ENCODE peak calls at places on chromosomes 7 and 10, in six cellular contexts. S, V, F, Q, Z and T are unnamed samples. For H3K4me1 and H3K79me2, the result is how much of the 10 kb centered on the place peaks cover.

GRCh38 chr10:85646312-85646711 is 720.3 kb downstream of the GRID1 start:
- DNase-seq in S (peak), V (no peak), F (no peak), Q (no peak), Z (peak), T (no peak)

GRCh38 chr10:37035853-37036252 is 89.5 kb upstream of the ANKRD30A start:
- DNase-seq in S (no peak), V (no peak), F (no peak), Q (no peak), Z (no peak), T (no peak)

GRCh38 chr10:43250625-43250924 is 16.3 kb downstream of the RASGEF1A start:
- DNase-seq in S (no peak), V (no peak), F (no peak), Q (no peak), Z (no peak), T (no peak)

GRCh38 chr7:105387621-105388372 is 924 bp downstream of the SRPK2 start:
- DNase-seq in S (peak), V (peak), F (peak), Q (no peak), Z (peak), T (peak)

GRCh38 chr10:131085586-131085860 is 226.0 kb downstream of the TCERG1L start:
- DNase-seq in S (no peak), V (no peak), F (no peak), Q (no peak), Z (no peak), T (no peak)

GRCh38 chr10:131858118-131858515 is 42.7 kb upstream of the PPP2R2D start:
- DNase-seq in S (no peak), V (peak), F (no peak), Q (no peak), Z (no peak), T (peak)

GRCh38 chr7:70383947-70384475 is 747.9 kb upstream of the GALNT17 start:
- DNase-seq in S (no peak), V (no peak), F (no peak), Q (no peak), Z (no peak), T (no peak)

GRCh38 chr7:44912775-44913347 is 27.5 kb upstream of the PURB start:
- DNase-seq in S (peak), V (peak), F (no peak), Q (no peak), Z (no peak), T (peak)

GRCh38 chr7:96629884-96630283 is 79.8 kb downstream of the SEM1 start:
- DNase-seq in S (no peak), V (no peak), F (no peak), Q (no peak), Z (no peak), T (no peak)

GRCh38 chr7:727806-728460 is 852 bp upstream of the PRKAR1B start:
- DNase-seq in S (no peak), V (peak), F (no peak), Q (peak), Z (peak), T (no peak)

GRCh38 chr7:41659539-41659938 is 43.4 kb downstream of the INHBA start:
- DNase-seq in S (no peak), V (no peak), F (no peak), Q (no peak), Z (no peak), T (no peak)

GRCh38 chr10:93150289-93150688 is 76.6 kb downstream of the CYP26A1 start:
- DNase-seq in S (peak), V (no peak), F (peak), Q (no peak), Z (peak), T (no peak)

GRCh38 chr10:133294189-133294588 is 14.5 kb downstream of the TUBGCP2 start:
- DNase-seq in S (no peak), V (no peak), F (no peak), Q (no peak), Z (no peak), T (no peak)

GRCh38 chr7:92973964-92974363 is 137.6 kb upstream of the CDK6 start:
- DNase-seq in S (peak), V (no peak), F (no peak), Q (no peak), Z (peak), T (no peak)

GRCh38 chr10:126843299-126843934 is 61.8 kb upstream of the DOCK1 start:
- DNase-seq in S (no peak), V (no peak), F (no peak), Q (no peak), Z (no peak), T (no peak)

GRCh38 chr7:41311301-41311700 is 391.6 kb downstream of the INHBA start:
- DNase-seq in S (no peak), V (no peak), F (no peak), Q (no peak), Z (no peak), T (no peak)

GRCh38 chr10:12419279-12419847 is 70.0 kb downstream of the CAMK1D start:
- DNase-seq in S (peak), V (no peak), F (no peak), Q (no peak), Z (peak), T (no peak)

GRCh38 chr7:105876964-105877601 is 684 bp upstream of the ATXN7L1 start:
- DNase-seq in S (peak), V (peak), F (no peak), Q (peak), Z (peak), T (peak)

GRCh38 chr10:33808475-33808874 is 474.0 kb upstream of the NRP1 start:
- DNase-seq in S (no peak), V (no peak), F (no peak), Q (no peak), Z (peak), T (no peak)

GRCh38 chr10:101617102-101617823 is 29.1 kb downstream of the DPCD start:
- DNase-seq in S (no peak), V (peak), F (no peak), Q (peak), Z (no peak), T (no peak)

GRCh38 chr7:14252458-14252857 is 263.0 kb upstream of the ETV1 start:
- DNase-seq in S (no peak), V (no peak), F (no peak), Q (no peak), Z (no peak), T (no peak)

GRCh38 chr10:70779685-70780369 is 5.3 kb downstream of the TBATA start:
- DNase-seq in S (no peak), V (peak), F (no peak), Q (peak), Z (no peak), T (no peak)

GRCh38 chr7:99557940-99558305 is 519 bp upstream of the ZNF655 start:
- DNase-seq in S (no peak), V (no peak), F (no peak), Q (no peak), Z (no peak), T (no peak)

GRCh38 chr10:112973805-112974204 is 23.8 kb downstream of the TCF7L2 start:
- DNase-seq in S (no peak), V (no peak), F (no peak), Q (no peak), Z (no peak), T (no peak)

GRCh38 chr7:78326189-78326588 is 527.6 kb downstream of the PHTF2 start:
- DNase-seq in S (peak), V (no peak), F (no peak), Q (no peak), Z (peak), T (no peak)

GRCh38 chr10:122054046-122055025 is 65.4 kb downstream of the TACC2 start:
- DNase-seq in S (no peak), V (no peak), F (no peak), Q (peak), Z (peak), T (peak)

GRCh38 chr7:112162161-112163020 is 43.8 kb downstream of the DOCK4 start:
- DNase-seq in S (no peak), V (peak), F (no peak), Q (no peak), Z (peak), T (peak)

GRCh38 chr7:105354383-105354782 is 34.3 kb downstream of the SRPK2 start:
- DNase-seq in S (peak), V (no peak), F (no peak), Q (no peak), Z (no peak), T (no peak)

GRCh38 chr10:24884316-24884715 is 68.1 kb downstream of the PRTFDC1 start:
- DNase-seq in S (no peak), V (no peak), F (no peak), Q (no peak), Z (no peak), T (no peak)

GRCh38 chr7:134943785-134944400 is 42.4 kb upstream of the AGBL3 start:
- DNase-seq in S (no peak), V (peak), F (peak), Q (no peak), Z (no peak), T (no peak)

DNA sequence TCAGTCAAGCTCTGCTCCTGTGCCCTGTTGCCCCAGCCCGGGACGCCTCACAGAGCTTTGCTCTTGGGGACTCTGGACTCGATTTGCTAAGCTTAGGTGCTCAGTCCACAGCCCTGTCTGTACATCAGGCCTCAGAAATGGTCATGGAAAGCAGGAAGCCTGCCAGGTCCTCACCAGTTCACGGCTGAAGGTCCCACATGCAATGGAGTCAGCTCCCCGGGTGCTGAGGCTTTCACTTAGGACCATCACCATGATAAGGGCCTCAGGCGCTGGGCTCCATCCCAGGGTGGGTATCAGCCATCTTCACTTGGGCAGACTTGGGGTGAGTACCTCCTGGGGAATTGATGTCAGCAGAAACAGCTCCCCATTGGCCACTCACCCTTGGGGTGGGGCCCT is 37.7 kb downstream of the FAM53B start:
- DNase-seq in S (no peak), V (no peak), F (no peak), Q (no peak), Z (no peak), T (no peak)
- H3K4me2 ChIP-seq in S (no peak), V (no peak), F (no peak), Q (no peak), Z (no peak), T (no peak)

GRCh38 chr10:102675887-102676616 is 31.8 kb downstream of the TRIM8 start:
- DNase-seq in S (peak), V (no peak), F (peak), Q (no peak), Z (peak), T (no peak)

GRCh38 chr10:102675151-102675886 is 31.0 kb downstream of the TRIM8 start:
- DNase-seq in S (peak), V (no peak), F (no peak), Q (no peak), Z (no peak), T (peak)

GRCh38 chr10:102678842-102679289 is 34.6 kb downstream of the TRIM8 start:
- DNase-seq in S (peak), V (peak), F (peak), Q (peak), Z (peak), T (peak)

GRCh38 chr10:102677736-102678354 is 33.6 kb downstream of the TRIM8 start:
- DNase-seq in S (no peak), V (no peak), F (no peak), Q (no peak), Z (no peak), T (no peak)

DNA sequence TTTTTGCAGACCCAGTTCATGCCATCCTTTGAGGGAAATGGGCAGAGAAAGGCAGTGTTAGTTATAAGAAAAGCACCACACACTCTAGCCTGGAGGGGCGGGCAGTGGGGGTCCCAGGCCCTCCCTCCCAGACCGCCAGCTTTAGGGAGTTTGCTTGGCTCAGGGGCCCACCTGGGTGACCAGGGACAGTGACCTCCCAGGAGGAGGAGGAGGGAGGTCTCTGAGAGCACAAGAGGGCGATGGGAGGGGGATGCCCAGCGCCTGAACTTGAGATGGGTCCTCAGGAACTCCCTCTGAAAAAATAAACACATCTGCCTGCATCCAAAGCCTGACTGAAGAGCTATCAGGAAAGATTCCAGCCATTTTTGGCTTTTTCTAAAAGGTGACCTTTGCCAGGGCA is 32.6 kb downstream of the TRIM8 start:
- DNase-seq in S (no peak), V (no peak), F (no peak), Q (no peak), Z (no peak), T (no peak)
- H3K4me1 ChIP-seq in S (under half), V (half or more), F (under half), Q (under half), Z (half or more), T (under half)

GRCh38 chr7:55028011-55028410 is 9.2 kb downstream of the EGFR start:
- DNase-seq in S (no peak), V (no peak), F (no peak), Q (peak), Z (peak), T (no peak)
- H3K79me2 ChIP-seq in S (half or more), V (half or more), F (under half), Q (under half), Z (half or more), T (under half)

GRCh38 chr7:118289476-118289875 is 65.0 kb downstream of the ANKRD7 start:
- DNase-seq in S (no peak), V (no peak), F (no peak), Q (no peak), Z (no peak), T (no peak)

GRCh38 chr7:118286131-118286530 is 61.6 kb downstream of the ANKRD7 start:
- DNase-seq in S (no peak), V (no peak), F (no peak), Q (no peak), Z (no peak), T (no peak)

GRCh38 chr7:118285358-118285757 is 60.9 kb downstream of the ANKRD7 start:
- DNase-seq in S (no peak), V (no peak), F (no peak), Q (no peak), Z (no peak), T (no peak)

GRCh38 chr7:118288098-118288497 is 63.6 kb downstream of the ANKRD7 start:
- DNase-seq in S (no peak), V (no peak), F (peak), Q (no peak), Z (peak), T (no peak)
- H3K4me2 ChIP-seq in S (no peak), V (no peak), F (peak), Q (no peak), Z (no peak), T (no peak)